ENCODE peak calls at places on chromosomes 13 and 19, in four cellular contexts. Q, F, L and I are unnamed samples.

GRCh38 chr13:45339867-45340266 is 1.1 kb downstream of the TPT1 start:
- DNase-seq in Q (no peak), F (no peak), L (no peak), I (no peak)

GRCh38 chr19:21751379-21751778 is 16.0 kb downstream of the ZNF100 start:
- DNase-seq in Q (no peak), L (no peak), F (peak; percentile 39), I (no peak)

GRCh38 chr13:54185785-54186184 is 1157.2 kb downstream of the OLFM4 start:
- DNase-seq in Q (peak; percentile 76), L (no peak), F (no peak), I (peak; percentile 64)

GRCh38 chr13:42760949-42761348 is 20.4 kb upstream of the FAM216B start:
- DNase-seq in F (peak; percentile 87), Q (no peak), L (no peak), I (no peak)

GRCh38 chr13:93766719-93767118 is 540.1 kb downstream of the GPC6 start:
- DNase-seq in Q (no peak), F (no peak), L (no peak), I (no peak)

GRCh38 chr19:45471116-45471865 is 3.5 kb downstream of the FOSB start:
- DNase-seq in L (no peak), F (no peak), Q (peak; percentile 38), I (no peak)

GRCh38 chr19:24033962-24034342 is 53.0 kb upstream of the ZNF254 start:
- DNase-seq in L (no peak), F (peak; percentile 68), Q (peak; percentile 62), I (peak; percentile 62)

GRCh38 chr13:101916108-101916757 is 463.8 kb downstream of the ITGBL1 start:
- DNase-seq in L (no peak), F (peak; percentile 19), Q (peak; percentile 69), I (peak; percentile 85)

GRCh38 chr19:7426986-7427385 is 61.8 kb downstream of the PEX11G start:
- DNase-seq in F (no peak), Q (no peak), L (no peak), I (no peak)

GRCh38 chr13:80086304-80086721 is 254.6 kb downstream of the SPRY2 start:
- DNase-seq in L (no peak), F (no peak), Q (peak; percentile 55), I (no peak)

GRCh38 chr19:15337202-15337601 is 4.9 kb upstream of the BRD4 start:
- DNase-seq in Q (no peak), L (no peak), F (peak; percentile 60), I (no peak)